ENCODE peak calls at places on chromosomes 6 and 20, in four cellular contexts. B is GM12878, D is A549, V is HepG2. H is an unnamed sample.

GRCh38 chr6:34018961-34019606 is 126.8 kb downstream of the GRM4 start:
- DNase-seq in B (no peak), D (no peak), V (no peak), H (no peak)

GRCh38 chr6:159790149-159790946 is at the start of gene MRPL18:
- DNase-seq in B (peak), D (peak), V (peak), H (peak)

GRCh38 chr6:16761469-16762264 is 407 bp upstream of the ATXN1 start:
- DNase-seq in B (no peak), D (peak), V (peak), H (peak)

GRCh38 chr20:20450461-20451027 is 82.6 kb downstream of the INSM1 start:
- DNase-seq in B (no peak), D (no peak), V (no peak), H (peak)

GRCh38 chr6:128822271-128822670 is 60.7 kb upstream of the LAMA2 start:
- DNase-seq in B (no peak), D (no peak), V (no peak), H (no peak)

GRCh38 chr6:73264446-73264845 is 1.4 kb upstream of the KHDC1 start:
- DNase-seq in B (no peak), D (no peak), V (no peak), H (no peak)

GRCh38 chr6:150282806-150283205 is 86.0 kb upstream of the IYD start:
- DNase-seq in B (no peak), D (no peak), V (no peak), H (no peak)

GRCh38 chr6:159324599-159324998 is 155.4 kb downstream of the FNDC1 start:
- DNase-seq in B (no peak), D (no peak), V (no peak), H (no peak)

GRCh38 chr6:110664933-110665332 is 150.3 kb downstream of the CDK19 start:
- DNase-seq in B (no peak), D (no peak), V (no peak), H (no peak)

GRCh38 chr6:112802154-112802553 is 455.0 kb downstream of the RFPL4B start:
- DNase-seq in B (no peak), D (no peak), V (no peak), H (no peak)

GRCh38 chr20:12660918-12661317 is 347.9 kb upstream of the SPTLC3 start:
- DNase-seq in B (no peak), D (no peak), V (peak), H (peak)

GRCh38 chr6:24838081-24838480 is 39.4 kb upstream of the ARMH2 start:
- DNase-seq in B (no peak), D (no peak), V (no peak), H (no peak)

GRCh38 chr20:1895674-1896496 is 678 bp downstream of the SIRPA start:
- DNase-seq in B (no peak), D (peak), V (no peak), H (no peak)

GRCh38 chr20:61934716-61935530 is 130.8 kb downstream of the TAF4 start:
- DNase-seq in B (no peak), D (no peak), V (no peak), H (no peak)

GRCh38 chr6:134636221-134636830 is 313.6 kb downstream of the ALDH8A1 start:
- DNase-seq in B (peak), D (no peak), V (no peak), H (no peak)

GRCh38 chr6:136166815-136167214 is 83.3 kb downstream of the MTFR2 start:
- DNase-seq in B (no peak), D (no peak), V (no peak), H (no peak)

GRCh38 chr20:40997116-40997515 is 31.5 kb upstream of the TOP1 start:
- DNase-seq in B (no peak), D (no peak), V (no peak), H (no peak)

GRCh38 chr20:709421-709820 is 33.8 kb upstream of the SCRT2 start:
- DNase-seq in B (no peak), D (no peak), V (no peak), H (peak)

GRCh38 chr6:105844275-105844848 is 241.8 kb upstream of the PRDM1 start:
- DNase-seq in B (no peak), D (no peak), V (no peak), H (no peak)

GRCh38 chr6:108797951-108798671 is 50.1 kb upstream of the ARMC2 start:
- DNase-seq in B (no peak), D (no peak), V (no peak), H (no peak)

GRCh38 chr20:13068336-13068735 is 59.6 kb downstream of the SPTLC3 start:
- DNase-seq in B (no peak), D (no peak), V (no peak), H (no peak)

GRCh38 chr6:95087394-95088097 is 489.8 kb upstream of the MANEA start:
- DNase-seq in B (no peak), D (no peak), V (peak), H (peak)

GRCh38 chr6:132867055-132867454 is 52.7 kb downstream of the RPS12 start:
- DNase-seq in B (no peak), D (no peak), V (no peak), H (no peak)

GRCh38 chr20:51563597-51564332 is 21.2 kb upstream of the NFATC2 start:
- DNase-seq in B (no peak), D (peak), V (peak), H (peak)

GRCh38 chr6:154882107-154882506 is 113.0 kb upstream of the TIAM2 start:
- DNase-seq in B (no peak), D (no peak), V (no peak), H (no peak)

GRCh38 chr20:50372770-50373088 is 137.5 kb upstream of the PTPN1 start:
- DNase-seq in B (no peak), D (peak), V (peak), H (no peak)

GRCh38 chr6:137493218-137494038 is 766 bp downstream of the OLIG3 start:
- DNase-seq in B (no peak), D (no peak), V (no peak), H (no peak)

GRCh38 chr20:36093025-36093803 is 61.3 kb upstream of the EPB41L1 start:
- DNase-seq in B (no peak), D (no peak), V (no peak), H (peak)

GRCh38 chr20:36094497-36094896 is 60.0 kb upstream of the EPB41L1 start:
- DNase-seq in B (no peak), D (no peak), V (no peak), H (peak)

GRCh38 chr20:36093804-36094145 is 60.8 kb upstream of the EPB41L1 start:
- DNase-seq in B (no peak), D (no peak), V (no peak), H (no peak)

GRCh38 chr20:36091561-36092423 is 62.7 kb upstream of the EPB41L1 start:
- DNase-seq in B (no peak), D (no peak), V (no peak), H (no peak)

GRCh38 chr20:36092424-36093024 is 62.0 kb upstream of the EPB41L1 start:
- DNase-seq in B (no peak), D (no peak), V (no peak), H (peak)
- TF ChIP-seq RFX5 in B (no peak), D (no peak), V (no peak), H (no peak)

GRCh38 chr6:90646936-90647335 is 60.1 kb upstream of the MAP3K7 start:
- DNase-seq in B (no peak), D (no peak), V (no peak), H (no peak)
- TF ChIP-seq RFX5 in B (no peak), D (no peak), V (no peak), H (no peak)

DNA sequence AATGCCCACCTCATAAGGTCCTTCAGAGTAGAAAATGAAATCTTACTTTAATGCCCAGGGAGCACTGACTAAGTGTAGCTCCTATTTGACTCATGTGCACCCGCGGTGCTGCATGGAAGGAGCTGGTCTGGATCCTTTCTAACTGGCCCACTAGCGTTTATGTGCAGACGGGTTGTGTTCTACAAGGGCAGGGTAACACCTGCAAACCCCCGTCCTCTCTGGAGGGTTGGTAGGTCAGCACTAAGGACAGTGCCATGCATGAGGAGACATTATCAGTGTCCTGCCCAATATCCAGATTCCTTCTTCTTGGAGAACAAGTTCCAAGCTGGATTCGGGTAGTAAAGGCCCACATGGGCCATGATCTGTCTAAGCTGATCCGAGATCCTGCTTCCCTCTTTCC is 140.3 kb downstream of the ANKRD60 start:
- DNase-seq in B (no peak), D (no peak), V (no peak), H (no peak)
- TF ChIP-seq RFX5 in B (no peak), D (no peak), V (no peak), H (no peak)

GRCh38 chr6:169038691-169039090 is 215.0 kb downstream of the THBS2 start:
- DNase-seq in B (no peak), D (no peak), V (no peak), H (no peak)

GRCh38 chr6:169041078-169041477 is 212.6 kb downstream of the THBS2 start:
- DNase-seq in B (no peak), D (no peak), V (no peak), H (no peak)

GRCh38 chr6:169034523-169035167 is 219.0 kb downstream of the THBS2 start:
- DNase-seq in B (no peak), D (no peak), V (no peak), H (no peak)

GRCh38 chr6:169029861-169030260 is 223.8 kb downstream of the THBS2 start:
- DNase-seq in B (no peak), D (no peak), V (no peak), H (peak)

DNA sequence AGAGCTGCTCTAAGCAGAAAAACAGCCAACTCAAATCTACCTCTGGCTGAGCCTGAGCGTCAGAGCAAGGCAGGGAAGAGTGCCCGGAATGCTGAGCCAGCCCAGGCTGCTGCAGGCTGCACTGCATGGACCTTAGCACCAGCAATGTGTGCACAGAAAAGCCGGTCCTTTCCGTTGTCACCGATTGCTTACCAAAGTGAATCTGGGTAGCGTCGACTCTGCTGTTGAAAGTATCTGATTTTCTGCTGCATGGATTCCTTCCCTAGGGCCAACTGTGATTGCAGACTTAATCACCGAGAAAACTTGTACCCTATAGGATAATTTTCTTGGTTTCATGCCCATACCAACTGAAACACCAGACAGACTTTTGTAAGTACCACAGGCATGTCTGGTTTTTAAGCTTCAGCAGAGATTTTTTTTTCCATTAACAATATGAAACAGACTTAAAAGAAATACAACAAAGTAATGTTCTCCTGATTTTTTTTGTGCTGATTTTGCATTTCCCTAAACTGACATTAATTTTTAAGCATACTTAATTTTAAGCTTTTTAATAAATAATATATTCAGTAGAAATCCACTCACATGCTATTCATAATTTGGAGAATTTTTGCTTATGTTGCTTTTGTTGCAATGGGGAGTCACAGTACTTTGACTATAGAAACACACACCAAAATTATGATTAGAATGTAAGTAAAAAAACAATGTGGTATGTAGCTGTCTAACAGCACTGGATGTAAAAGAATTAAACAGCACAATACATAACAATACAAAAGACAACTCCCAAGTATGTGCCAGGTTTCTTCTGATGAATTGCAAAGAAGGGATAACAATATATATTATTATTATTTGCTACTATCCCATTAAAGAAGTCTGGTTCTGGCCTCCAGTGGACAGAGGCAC is 218.0 kb downstream of the THBS2 start:
- DNase-seq in B (no peak), D (no peak), V (no peak), H (peak)
- TF ChIP-seq RFX5 in B (no peak), D (no peak), V (no peak), H (no peak)

GRCh38 chr20:45044084-45044573 is 56.8 kb downstream of the KCNS1 start:
- DNase-seq in B (no peak), D (peak), V (peak), H (peak)
- TF ChIP-seq RFX5 in B (no peak), D (no peak), V (no peak), H (no peak)

GRCh38 chr6:165821754-165822153 is 158.7 kb upstream of the PDE10A start:
- DNase-seq in B (no peak), D (no peak), V (no peak), H (no peak)
- TF ChIP-seq RFX5 in B (no peak), D (no peak), V (no peak), H (no peak)

GRCh38 chr20:24771651-24772061 is 177.4 kb upstream of the CST7 start:
- DNase-seq in B (no peak), D (no peak), V (no peak), H (no peak)
- TF ChIP-seq RFX5 in B (no peak), D (no peak), V (no peak), H (no peak)

GRCh38 chr6:15254074-15254975 is 8.5 kb downstream of the JARID2 start:
- DNase-seq in B (peak), D (no peak), V (peak), H (no peak)

GRCh38 chr6:15252205-15252604 is 6.3 kb downstream of the JARID2 start:
- DNase-seq in B (no peak), D (no peak), V (no peak), H (no peak)

GRCh38 chr6:15253107-15254073 is 7.5 kb downstream of the JARID2 start:
- DNase-seq in B (no peak), D (no peak), V (no peak), H (no peak)

GRCh38 chr6:15256538-15257222 is 10.8 kb downstream of the JARID2 start:
- DNase-seq in B (no peak), D (no peak), V (no peak), H (no peak)

DNA sequence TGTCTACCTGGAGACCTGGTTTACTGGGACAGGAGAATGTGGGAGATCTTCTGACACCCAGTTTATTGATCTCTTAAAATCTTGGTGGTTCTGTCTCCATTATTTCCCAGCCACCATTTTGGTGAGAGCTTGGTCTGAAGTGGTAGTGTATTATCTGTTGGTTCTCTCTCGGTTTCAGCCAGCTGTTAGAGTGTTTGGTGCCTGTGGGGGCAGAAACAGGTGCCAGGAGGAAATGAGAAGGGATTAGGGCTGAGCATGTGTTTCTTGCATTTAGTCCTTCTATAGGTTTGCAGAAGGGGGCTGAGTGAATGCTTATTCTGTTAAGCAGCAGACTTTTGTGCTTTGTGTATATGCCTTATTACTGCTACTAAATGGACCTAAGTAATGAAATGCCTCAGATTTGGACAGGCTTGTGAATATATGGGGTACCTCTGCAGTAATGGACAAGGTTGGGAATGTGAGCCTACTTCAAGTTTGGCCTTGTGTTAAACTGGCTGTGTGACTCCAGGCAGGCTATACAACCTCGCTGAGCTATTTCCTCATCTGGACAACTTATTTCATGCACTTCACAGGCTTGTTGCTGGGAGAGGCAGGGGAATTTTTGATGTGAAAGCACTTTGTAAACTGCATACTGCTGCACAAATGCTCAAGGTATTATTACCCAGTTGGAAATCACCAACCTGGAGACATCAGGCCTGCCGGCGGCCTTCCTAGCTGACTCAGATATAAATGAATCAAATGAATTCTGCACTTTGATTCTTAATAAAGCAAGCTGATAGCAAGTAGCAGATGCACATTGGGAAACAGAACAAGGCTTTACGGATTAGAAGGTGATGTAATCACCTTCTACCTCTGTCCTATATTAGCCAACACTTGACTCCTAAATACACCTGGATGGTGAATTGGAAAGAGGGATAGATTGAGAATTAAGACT is 9.9 kb downstream of the JARID2 start:
- DNase-seq in B (peak), D (no peak), V (no peak), H (no peak)
- TF ChIP-seq RFX5 in B (no peak), D (no peak), V (no peak), H (no peak)

GRCh38 chr6:1406306-1407058 is 17.1 kb downstream of the FOXF2 start:
- DNase-seq in B (no peak), D (no peak), V (no peak), H (no peak)
- TF ChIP-seq RFX5 in B (no peak), D (no peak), V (no peak), H (no peak)

DNA sequence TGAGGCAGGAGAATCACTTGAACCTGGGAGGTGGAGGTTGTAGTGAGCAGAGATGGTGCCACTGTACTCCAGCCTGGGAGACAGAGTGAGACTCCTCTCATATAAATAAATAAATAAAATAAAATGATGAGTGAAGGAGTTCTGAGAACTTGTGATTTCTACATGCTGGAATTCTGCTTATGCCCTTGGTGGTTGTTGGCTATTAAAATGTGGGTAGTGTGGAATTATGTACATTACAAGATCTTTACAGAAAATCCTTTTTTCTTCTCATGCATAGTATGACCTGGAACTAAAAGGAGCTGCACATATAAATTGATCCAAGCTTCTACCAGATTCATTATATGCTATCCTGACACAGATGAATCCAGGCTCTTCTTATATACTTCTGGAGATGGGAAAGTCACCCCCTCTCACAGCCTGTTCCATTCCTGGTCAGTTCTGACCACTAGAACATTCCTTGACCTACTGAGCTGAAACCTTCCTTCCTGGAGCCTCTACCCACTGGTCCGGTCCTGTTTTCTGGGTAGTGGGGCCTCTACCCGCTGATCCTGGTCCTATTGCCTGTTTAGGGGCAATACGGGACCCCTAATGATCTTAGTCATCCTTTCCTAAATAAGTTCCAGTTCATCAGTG is 37.7 kb upstream of the TAF8 start:
- DNase-seq in B (no peak), D (no peak), V (no peak), H (no peak)
- TF ChIP-seq RFX5 in B (no peak), D (no peak), V (no peak), H (no peak)

H was measured in SK-N-SH.